ENCODE peak calls at places on chromosomes 3 and 15, in nine cellular contexts. P is fibroblast of the aortic adventitia, S is mammary epithelial cell, O is NB4, B is right lobe of liver, E is PC-3, I is pancreas, T is GM23338, M is upper lobe of right lung. Z is an unnamed sample.

GRCh38 chr3:114830652-114831051 is 316.4 kb downstream of the ZBTB20 start:
- DNase-seq in T (no peak), B (no peak), E (no peak), O (no peak), M (no peak), P (no peak), I (no peak), S (no peak), Z (no peak)

GRCh38 chr3:31295150-31295765 is 237.5 kb upstream of the STT3B start:
- DNase-seq in O (no peak), B (no peak), I (no peak), P (no peak), E (no peak), T (no peak), S (no peak), M (no peak), Z (no peak)

GRCh38 chr3:148173836-148174235 is 523.9 kb upstream of the AGTR1 start:
- DNase-seq in B (no peak), M (no peak), E (no peak), P (no peak), I (no peak), S (no peak), O (peak; percentile 22), T (no peak), Z (no peak)

GRCh38 chr3:12931273-12931905 is 90.0 kb upstream of the RPL32 start:
- DNase-seq in E (no peak), T (peak; percentile 14), M (no peak), S (no peak), I (no peak), O (no peak), P (no peak), B (no peak), Z (no peak)

GRCh38 chr3:42451546-42452230 is 41.3 kb upstream of the LYZL4 start:
- DNase-seq in S (no peak), E (no peak), M (no peak), B (no peak), P (peak; percentile 18), I (no peak), T (no peak), O (no peak), Z (peak; percentile 3)

GRCh38 chr3:127970966-127971592 is 56.0 kb downstream of the KBTBD12 start:
- DNase-seq in P (peak; percentile 72), B (no peak), T (peak; percentile 79), S (peak; percentile 41), I (no peak), O (peak; percentile 59), E (peak; percentile 66), M (no peak), Z (peak; percentile 63)

GRCh38 chr15:94586099-94586498 is 354.7 kb downstream of the MCTP2 start:
- DNase-seq in S (no peak), O (no peak), M (no peak), P (no peak), I (no peak), T (no peak), B (no peak), E (no peak), Z (no peak)

GRCh38 chr3:178003756-178004155 is 532.5 kb upstream of the KCNMB2 start:
- DNase-seq in B (no peak), I (no peak), T (no peak), S (peak; percentile 17), E (no peak), O (peak; percentile 34), P (peak; percentile 28), M (no peak), Z (peak; percentile 75)

GRCh38 chr3:169658311-169658931 is 5.1 kb downstream of the MECOM start:
- DNase-seq in E (no peak), I (peak; percentile 75), M (peak; percentile 72), O (no peak), B (no peak), S (no peak), P (peak; percentile 61), T (peak; percentile 57), Z (no peak)

GRCh38 chr3:153829596-153830170 is 291.5 kb upstream of the ARHGEF26 start:
- DNase-seq in T (no peak), S (peak; percentile 72), P (peak; percentile 39), E (peak; percentile 74), M (no peak), O (no peak), B (no peak), I (no peak), Z (no peak)

GRCh38 chr3:67067251-67067650 is 69.1 kb downstream of the KBTBD8 start:
- DNase-seq in S (no peak), M (no peak), B (no peak), T (no peak), I (no peak), E (no peak), P (no peak), O (no peak), Z (no peak)

GRCh38 chr3:161320837-161321236 is 50.5 kb downstream of the SPTSSB start:
- DNase-seq in M (no peak), E (no peak), B (no peak), I (no peak), O (no peak), S (no peak), P (no peak), T (no peak), Z (no peak)

GRCh38 chr3:110420158-110420641 is 651.4 kb upstream of the NECTIN3 start:
- DNase-seq in B (no peak), P (peak; percentile 90), E (peak; percentile 94), M (no peak), I (no peak), T (no peak), O (no peak), S (peak; percentile 51), Z (peak; percentile 84)

GRCh38 chr3:39086066-39086657 is 21.3 kb downstream of the GORASP1 start:
- DNase-seq in O (no peak), P (no peak), T (no peak), I (no peak), E (no peak), M (no peak), S (no peak), B (no peak), Z (no peak)

GRCh38 chr15:80875568-80875967 is 96.4 kb downstream of the CEMIP start:
- DNase-seq in O (no peak), M (no peak), P (peak; percentile 65), B (no peak), T (no peak), I (no peak), S (no peak), E (no peak), Z (no peak)

GRCh38 chr3:120615863-120616599 is 19.9 kb downstream of the NDUFB4 start:
- DNase-seq in O (peak; percentile 64), E (peak; percentile 40), T (peak; percentile 13), P (peak; percentile 44), M (no peak), B (no peak), I (no peak), S (no peak), Z (peak; percentile 91)

GRCh38 chr3:49787182-49787464 is 781 bp upstream of the IP6K1 start:
- DNase-seq in I (no peak), M (peak; percentile 65), O (no peak), E (no peak), P (no peak), B (no peak), S (peak; percentile 66), T (no peak), Z (no peak)
- H3K4me3 ChIP-seq in I (no peak overlapping the region), M (peak overlapping the region; percentile 72), O (peak overlapping the region; percentile 50), E (peak overlapping the region; percentile 87), P (peak overlapping the region; percentile 60), B (no peak overlapping the region), S (no peak overlapping the region), T (peak overlapping the region; percentile 49), Z (peak overlapping the region; percentile 62)

GRCh38 chr3:134542287-134542686 is 56.4 kb downstream of the CEP63 start:
- DNase-seq in T (peak; percentile 25), S (no peak), O (peak; percentile 77), B (no peak), M (no peak), P (no peak), I (no peak), E (no peak), Z (no peak)
- TF ChIP-seq CTCF in T (peak; percentile 7), S (no peak), O (peak; percentile 20), B (no peak), M (no peak), P (no peak), I (no peak), E (no peak), Z (no peak)

DNA sequence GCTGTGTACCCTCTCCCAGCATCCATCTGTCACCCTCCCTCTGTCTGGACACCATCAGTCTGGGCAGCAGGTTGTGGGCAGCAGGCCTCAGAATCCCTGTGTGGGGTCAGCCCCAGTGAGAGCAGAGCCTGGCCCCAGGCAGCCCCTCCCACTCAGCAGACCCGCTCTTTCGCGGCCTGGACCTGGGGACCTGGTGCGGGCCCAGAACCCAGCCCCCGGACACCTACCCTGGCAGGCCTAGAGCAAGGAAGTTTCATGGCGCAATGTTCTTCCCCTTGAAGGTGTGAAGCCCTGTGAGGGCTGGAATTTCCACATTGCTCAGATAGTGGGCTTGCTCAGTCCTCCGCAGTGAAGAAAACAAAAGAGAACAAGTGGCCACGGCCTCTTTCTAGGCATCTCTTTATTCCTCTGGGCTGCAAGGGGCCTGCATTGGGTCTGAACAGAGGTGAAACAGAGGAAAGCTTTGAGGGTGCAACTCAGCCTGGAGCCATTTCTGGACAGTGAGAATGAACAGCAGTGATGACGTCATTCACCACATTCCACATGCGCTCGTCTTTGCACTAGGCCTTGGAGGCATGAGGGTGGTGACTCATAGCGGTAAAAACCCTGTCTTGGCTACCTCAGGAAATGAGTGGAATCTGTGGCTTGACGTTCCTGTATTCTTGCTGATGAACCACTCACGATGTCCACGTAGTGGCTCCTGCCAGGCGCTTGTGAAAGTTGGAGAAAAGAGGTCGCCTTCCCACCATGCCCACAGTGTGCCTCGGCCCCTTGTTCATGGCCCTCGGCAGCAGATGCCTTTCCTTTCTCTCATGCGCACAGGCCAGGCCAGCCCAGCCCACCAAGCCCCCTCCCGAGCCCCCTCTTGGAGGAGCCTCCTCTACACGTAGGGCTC is 66.1 kb downstream of the SLC30A4 start:
- DNase-seq in S (peak; percentile 99), I (peak; percentile 61), B (no peak), T (no peak), M (no peak), E (peak; percentile 98), O (peak; percentile 96), P (peak; percentile 100), Z (peak; percentile 100)
- H3K4me3 ChIP-seq in S (no peak overlapping the region), I (no peak overlapping the region), B (no peak overlapping the region), T (no peak overlapping the region), M (no peak overlapping the region), E (no peak overlapping the region), O (no peak overlapping the region), P (no peak overlapping the region), Z (no peak overlapping the region)

GRCh38 chr3:97970929-97971460 is 1.2 kb downstream of the RIOX2 start:
- DNase-seq in E (no peak), S (no peak), O (peak; percentile 25), I (no peak), P (no peak), B (no peak), M (no peak), T (no peak), Z (no peak)

GRCh38 chr3:97969541-97969940 is 2.7 kb downstream of the RIOX2 start:
- DNase-seq in B (no peak), P (no peak), O (no peak), S (no peak), T (no peak), M (no peak), E (no peak), I (no peak), Z (no peak)

GRCh38 chr3:97970131-97970530 is 2.1 kb downstream of the RIOX2 start:
- DNase-seq in S (no peak), B (no peak), P (peak; percentile 22), E (no peak), O (no peak), M (no peak), I (no peak), T (no peak), Z (peak; percentile 55)

GRCh38 chr3:97968376-97968775 is 3.9 kb downstream of the RIOX2 start:
- DNase-seq in O (no peak), I (no peak), P (no peak), S (no peak), E (no peak), T (no peak), M (no peak), B (no peak), Z (no peak)

GRCh38 chr3:97967966-97968365 is 4.3 kb downstream of the RIOX2 start:
- DNase-seq in I (no peak), B (peak; percentile 54), P (no peak), M (no peak), E (no peak), S (no peak), T (peak; percentile 56), O (no peak), Z (no peak)
- TF ChIP-seq CTCF in I (no peak), B (peak; percentile 40), P (no peak), M (no peak), E (peak; percentile 32), S (peak; percentile 9), T (peak; percentile 67), O (no peak), Z (no peak)